ENCODE peak calls at places on chromosomes 13 and 19, in eight cellular contexts. Y, J, C, K, B, R, F and D are unnamed samples. For H3K27me3 and H3K4me1, the result is how much of the 10 kb centered on the place peaks cover.

GRCh38 chr13:110124201-110124600 is 182.8 kb downstream of the COL4A1 start:
- DNase-seq in Y (no peak), J (no peak), C (no peak), K (no peak), B (no peak), R (no peak), F (no peak), D (no peak)

GRCh38 chr19:7658219-7658686 is 10.6 kb upstream of the RETN start:
- DNase-seq in Y (no peak), J (no peak), C (no peak), K (no peak), B (no peak), R (no peak), F (no peak), D (no peak)

GRCh38 chr19:1389033-1389940 is 5.6 kb downstream of the NDUFS7 start:
- DNase-seq in Y (no peak), J (no peak), C (no peak), K (no peak), B (no peak), R (no peak), F (no peak), D (no peak)

GRCh38 chr19:46784262-46785053 is 3.9 kb downstream of the SLC1A5 start:
- DNase-seq in Y (peak), J (peak), C (peak), K (peak), B (peak), R (peak), F (peak), D (peak)

GRCh38 chr19:518292-519231 is 11.3 kb downstream of the TPGS1 start:
- DNase-seq in Y (no peak), J (peak), C (no peak), K (peak), B (peak), R (peak), F (peak), D (peak)

GRCh38 chr19:3506384-3507340 is 551 bp downstream of the FZR1 start:
- DNase-seq in Y (peak), J (peak), C (peak), K (no peak), B (no peak), R (peak), F (peak), D (peak)

GRCh38 chr13:19961924-19962323 is 3.4 kb downstream of the ZMYM2 start:
- DNase-seq in Y (no peak), J (no peak), C (no peak), K (no peak), B (peak), R (no peak), F (no peak), D (no peak)

GRCh38 chr13:78881746-78882145 is 222.8 kb upstream of the OBI1 start:
- DNase-seq in Y (no peak), J (no peak), C (no peak), K (no peak), B (no peak), R (no peak), F (no peak), D (no peak)

GRCh38 chr19:42831221-42832019 is 48.1 kb downstream of the PSG1 start:
- DNase-seq in Y (peak), J (no peak), C (no peak), K (no peak), B (no peak), R (no peak), F (no peak), D (no peak)

GRCh38 chr13:73235385-73235784 is 176.6 kb downstream of the KLF5 start:
- DNase-seq in Y (no peak), J (no peak), C (no peak), K (no peak), B (no peak), R (no peak), F (no peak), D (peak)

GRCh38 chr19:30855475-30855874 is 483.3 kb downstream of the ZNF536 start:
- DNase-seq in Y (no peak), J (no peak), C (no peak), K (no peak), B (no peak), R (no peak), F (no peak), D (no peak)

GRCh38 chr13:65154661-65155447 is 2075.3 kb downstream of the PCDH9 start:
- DNase-seq in Y (no peak), J (no peak), C (no peak), K (no peak), B (no peak), R (no peak), F (no peak), D (no peak)

GRCh38 chr13:97879646-97880297 is 73.7 kb upstream of the IPO5 start:
- DNase-seq in Y (peak), J (no peak), C (no peak), K (no peak), B (peak), R (no peak), F (peak), D (peak)

GRCh38 chr19:14167013-14167593 is 30.7 kb upstream of the ASF1B start:
- DNase-seq in Y (no peak), J (no peak), C (no peak), K (no peak), B (no peak), R (no peak), F (no peak), D (no peak)

GRCh38 chr13:113029487-113030258 is 60.7 kb downstream of the MCF2L start:
- DNase-seq in Y (peak), J (peak), C (peak), K (peak), B (no peak), R (peak), F (peak), D (peak)

GRCh38 chr13:44131069-44131614 is 242.5 kb upstream of the SERP2 start:
- DNase-seq in Y (no peak), J (no peak), C (no peak), K (no peak), B (no peak), R (no peak), F (no peak), D (no peak)

GRCh38 chr13:24698686-24699085 is 18.5 kb downstream of the ATP12A start:
- DNase-seq in Y (no peak), J (no peak), C (no peak), K (no peak), B (no peak), R (no peak), F (no peak), D (no peak)
- H3K27me3 ChIP-seq in Y (half or more), J (under half), C (under half), K (under half), B (under half), R (under half), F (half or more), D (under half)

DNA sequence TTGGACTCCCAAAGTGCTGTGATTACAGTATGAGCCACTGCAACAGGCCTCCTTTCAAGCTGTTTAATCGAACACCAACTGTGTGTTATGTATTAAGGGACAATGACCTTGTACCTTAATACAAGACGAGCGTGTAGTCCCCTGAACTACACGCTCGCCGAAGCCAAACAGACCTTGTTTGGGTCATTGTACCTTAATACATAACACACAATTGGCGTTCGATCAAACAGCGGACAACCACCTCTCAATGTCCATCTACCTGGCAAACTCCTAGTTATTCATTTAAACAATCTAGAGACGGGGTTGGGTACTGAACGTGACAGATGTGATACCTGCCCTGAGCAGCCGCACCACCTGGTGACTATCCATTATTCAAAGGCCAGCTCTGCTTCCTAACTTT is 1.3 kb downstream of the CHERP start:
- DNase-seq in Y (no peak), J (peak), C (no peak), K (no peak), B (no peak), R (no peak), F (no peak), D (no peak)
- H3K9ac ChIP-seq in Y (peak), J (peak), C (no peak), K (peak), B (peak), R (peak), F (peak), D (peak)

GRCh38 chr19:38317104-38317612 is 1.4 kb upstream of the YIF1B start:
- DNase-seq in Y (no peak), J (peak), C (no peak), K (no peak), B (no peak), R (no peak), F (no peak), D (no peak)

GRCh38 chr19:38321646-38322323 is 2.1 kb downstream of the KCNK6 start:
- DNase-seq in Y (no peak), J (no peak), C (no peak), K (no peak), B (peak), R (no peak), F (peak), D (no peak)

GRCh38 chr19:38318595-38319142 is 976 bp upstream of the KCNK6 start:
- DNase-seq in Y (no peak), J (no peak), C (no peak), K (no peak), B (no peak), R (no peak), F (no peak), D (no peak)

GRCh38 chr19:38320969-38321339 is 1.3 kb downstream of the KCNK6 start:
- DNase-seq in Y (no peak), J (no peak), C (no peak), K (no peak), B (no peak), R (no peak), F (no peak), D (no peak)

GRCh38 chr19:38319421-38320258 is at the start of gene KCNK6:
- DNase-seq in Y (no peak), J (no peak), C (peak), K (peak), B (no peak), R (peak), F (peak), D (peak)
- H3K4me1 ChIP-seq in Y (under half), J (half or more), C (under half), K (under half), B (under half), R (under half), F (under half), D (under half)

GRCh38 chr19:17842663-17843313 is 5.0 kb downstream of the JAK3 start:
- DNase-seq in Y (no peak), J (no peak), C (no peak), K (no peak), B (no peak), R (no peak), F (no peak), D (no peak)

GRCh38 chr19:17846146-17846545 is 1.6 kb downstream of the JAK3 start:
- DNase-seq in Y (no peak), J (no peak), C (no peak), K (no peak), B (no peak), R (no peak), F (no peak), D (no peak)

GRCh38 chr19:17841810-17842662 is 5.7 kb downstream of the JAK3 start:
- DNase-seq in Y (peak), J (peak), C (peak), K (peak), B (peak), R (peak), F (peak), D (peak)

GRCh38 chr19:17843428-17843827 is 4.4 kb downstream of the JAK3 start:
- DNase-seq in Y (no peak), J (no peak), C (no peak), K (no peak), B (no peak), R (no peak), F (no peak), D (no peak)

GRCh38 chr19:17843908-17844490 is 3.8 kb downstream of the JAK3 start:
- DNase-seq in Y (no peak), J (no peak), C (no peak), K (no peak), B (no peak), R (no peak), F (no peak), D (no peak)
- H3K27me3 ChIP-seq in Y (under half), J (under half), C (under half), K (under half), B (under half), R (under half), F (under half), D (under half)

DNA sequence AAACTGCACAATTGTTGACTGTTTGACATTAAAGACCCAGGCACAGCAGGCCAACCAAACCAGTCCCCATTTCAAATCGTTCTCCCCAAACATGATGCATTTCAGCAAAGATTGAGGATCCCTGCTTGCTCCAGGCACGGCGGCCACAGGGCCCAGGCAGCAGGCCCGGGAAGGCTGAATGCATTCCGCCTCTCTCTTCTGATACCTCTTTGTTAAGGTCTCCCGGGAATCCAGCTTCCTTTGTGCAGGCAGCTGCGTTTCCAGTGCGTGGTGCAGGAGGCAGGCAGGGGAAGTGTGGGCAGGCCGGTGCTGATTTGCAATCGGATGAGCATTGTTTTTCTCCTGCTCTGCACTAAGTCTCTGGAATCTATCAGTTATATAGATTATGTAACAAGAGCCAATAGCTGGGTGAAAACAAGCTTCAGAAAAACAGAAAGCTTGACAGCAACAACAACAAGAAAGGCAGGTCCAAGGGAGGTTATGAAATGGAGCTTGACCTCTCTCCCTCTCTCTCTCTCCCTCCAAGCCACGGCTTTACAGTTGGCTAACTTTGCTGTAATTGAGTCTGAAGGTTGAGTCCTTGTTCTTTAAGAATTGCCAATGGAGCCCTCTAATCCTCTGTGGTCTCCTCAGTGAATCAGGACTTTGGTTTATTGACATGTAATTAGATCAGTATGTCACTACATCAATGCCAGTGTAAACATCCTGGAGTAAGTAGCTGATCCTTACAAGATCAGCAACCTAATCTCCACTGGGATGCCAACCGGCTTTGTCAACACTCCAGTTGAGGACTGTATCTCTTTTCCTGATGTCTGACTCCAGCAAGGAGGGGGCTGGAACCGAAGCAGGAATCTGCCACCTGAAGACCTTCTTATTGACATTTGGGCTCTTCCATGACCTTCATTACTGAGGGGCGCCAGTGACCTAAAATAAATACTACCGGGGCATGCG is 338.0 kb downstream of the TEX29 start:
- DNase-seq in Y (no peak), J (no peak), C (no peak), K (peak), B (no peak), R (peak), F (no peak), D (no peak)
- H3K9ac ChIP-seq in Y (no peak), J (no peak), C (no peak), K (no peak), B (no peak), R (peak), F (no peak), D (no peak)